ENCODE peak calls at places on chromosomes 3 and 15, in four cellular contexts. One of them, this sample, is unnamed.

GRCh38 chr3:126961191-126961790 is 21.6 kb upstream of the PLXNA1 start:
- DNase-seq in body of pancreas: peak
- DNase-seq in AG04450: no peak
- DNase-seq in lower lobe of right lung: peak
- DNase-seq in this sample: peak

GRCh38 chr3:126537730-126538281 is 13.9 kb downstream of the CHST13 start:
- DNase-seq in lower lobe of right lung: peak
- DNase-seq in body of pancreas: peak
- DNase-seq in AG04450: no peak
- DNase-seq in this sample: no peak

GRCh38 chr3:175672119-175672689 is 813.1 kb downstream of the NAALADL2 start:
- DNase-seq in lower lobe of right lung: no peak
- DNase-seq in body of pancreas: no peak
- DNase-seq in AG04450: peak
- DNase-seq in this sample: no peak

GRCh38 chr15:48641416-48641815 is 4.1 kb downstream of the FBN1 start:
- DNase-seq in lower lobe of right lung: no peak
- DNase-seq in AG04450: no peak
- DNase-seq in body of pancreas: no peak
- DNase-seq in this sample: no peak

GRCh38 chr3:111112913-111113312 is 41.3 kb downstream of the NECTIN3 start:
- DNase-seq in lower lobe of right lung: no peak
- DNase-seq in AG04450: no peak
- DNase-seq in body of pancreas: no peak
- DNase-seq in this sample: no peak

GRCh38 chr15:35618260-35619188 is 72.6 kb upstream of the DPH6 start:
- DNase-seq in AG04450: no peak
- DNase-seq in lower lobe of right lung: no peak
- DNase-seq in body of pancreas: no peak
- DNase-seq in this sample: no peak

GRCh38 chr3:124786491-124787241 is 56.4 kb downstream of the UMPS start:
- DNase-seq in AG04450: no peak
- DNase-seq in lower lobe of right lung: no peak
- DNase-seq in body of pancreas: no peak
- DNase-seq in this sample: no peak

GRCh38 chr3:79906106-79906505 is 138.3 kb upstream of the ROBO1 start:
- DNase-seq in AG04450: no peak
- DNase-seq in body of pancreas: no peak
- DNase-seq in lower lobe of right lung: no peak
- DNase-seq in this sample: no peak

GRCh38 chr3:151983538-151983937 is 110.1 kb downstream of the SUCNR1 start:
- DNase-seq in body of pancreas: no peak
- DNase-seq in AG04450: no peak
- DNase-seq in lower lobe of right lung: no peak
- DNase-seq in this sample: no peak

GRCh38 chr3:197737319-197737649 is 580 bp upstream of the RUBCN start:
- DNase-seq in body of pancreas: peak
- DNase-seq in lower lobe of right lung: no peak
- DNase-seq in AG04450: no peak
- DNase-seq in this sample: no peak

GRCh38 chr3:194633349-194634004 is at the start of gene TMEM44:
- DNase-seq in body of pancreas: peak
- DNase-seq in AG04450: peak
- DNase-seq in lower lobe of right lung: peak
- DNase-seq in this sample: no peak

GRCh38 chr3:132253262-132253878 is 63.8 kb upstream of the ACP3 start:
- DNase-seq in lower lobe of right lung: no peak
- DNase-seq in body of pancreas: peak
- DNase-seq in AG04450: peak
- DNase-seq in this sample: no peak

GRCh38 chr3:192817053-192817452 is 89.7 kb upstream of the FGF12 start:
- DNase-seq in AG04450: no peak
- DNase-seq in lower lobe of right lung: no peak
- DNase-seq in body of pancreas: no peak
- DNase-seq in this sample: no peak

GRCh38 chr3:38283810-38284775 is 2.0 kb downstream of the SLC22A14 start:
- DNase-seq in AG04450: no peak
- DNase-seq in lower lobe of right lung: no peak
- DNase-seq in body of pancreas: no peak
- DNase-seq in this sample: no peak

GRCh38 chr15:88448991-88449461 is 18.2 kb downstream of the MRPL46 start:
- DNase-seq in lower lobe of right lung: no peak
- DNase-seq in AG04450: no peak
- DNase-seq in body of pancreas: no peak
- DNase-seq in this sample: no peak

GRCh38 chr3:52248816-52249547 is 3.4 kb downstream of the PPM1M start:
- DNase-seq in AG04450: no peak
- DNase-seq in lower lobe of right lung: no peak
- DNase-seq in body of pancreas: peak
- DNase-seq in this sample: no peak

GRCh38 chr3:169041677-169042171 is 621.8 kb downstream of the MECOM start:
- DNase-seq in AG04450: no peak
- DNase-seq in lower lobe of right lung: no peak
- DNase-seq in body of pancreas: no peak
- DNase-seq in this sample: no peak

GRCh38 chr3:51734572-51734907 is 27.7 kb downstream of the GRM2 start:
- DNase-seq in body of pancreas: no peak
- DNase-seq in AG04450: no peak
- DNase-seq in lower lobe of right lung: no peak
- DNase-seq in this sample: no peak

GRCh38 chr3:10238330-10238995 is 9.8 kb upstream of the TATDN2 start:
- DNase-seq in AG04450: no peak
- DNase-seq in lower lobe of right lung: no peak
- DNase-seq in body of pancreas: no peak
- DNase-seq in this sample: no peak

GRCh38 chr3:178318957-178319528 is 217.2 kb upstream of the KCNMB2 start:
- DNase-seq in body of pancreas: no peak
- DNase-seq in AG04450: no peak
- DNase-seq in lower lobe of right lung: no peak
- DNase-seq in this sample: no peak

GRCh38 chr15:62849316-62850129 is 193.0 kb upstream of the TPM1 start:
- DNase-seq in lower lobe of right lung: no peak
- DNase-seq in AG04450: no peak
- DNase-seq in body of pancreas: no peak
- DNase-seq in this sample: no peak
- H3K27ac ChIP-seq in lower lobe of right lung: no peak
- H3K27ac ChIP-seq in AG04450: no peak
- H3K27ac ChIP-seq in body of pancreas: peak
- H3K27ac ChIP-seq in this sample: no peak

GRCh38 chr3:55544219-55544618 is 57.1 kb upstream of the WNT5A start:
- DNase-seq in lower lobe of right lung: no peak
- DNase-seq in body of pancreas: no peak
- DNase-seq in AG04450: no peak
- DNase-seq in this sample: no peak

GRCh38 chr3:55551644-55552043 is 64.5 kb upstream of the WNT5A start:
- DNase-seq in lower lobe of right lung: no peak
- DNase-seq in AG04450: no peak
- DNase-seq in body of pancreas: no peak
- DNase-seq in this sample: no peak

GRCh38 chr3:55554621-55555020 is 67.5 kb upstream of the WNT5A start:
- DNase-seq in lower lobe of right lung: no peak
- DNase-seq in AG04450: no peak
- DNase-seq in body of pancreas: no peak
- DNase-seq in this sample: no peak

GRCh38 chr3:55547086-55547666 is 60.1 kb upstream of the WNT5A start:
- DNase-seq in body of pancreas: no peak
- DNase-seq in AG04450: no peak
- DNase-seq in lower lobe of right lung: no peak
- DNase-seq in this sample: no peak

GRCh38 chr3:55549172-55549571 is 62.1 kb upstream of the WNT5A start:
- DNase-seq in lower lobe of right lung: no peak
- DNase-seq in body of pancreas: no peak
- DNase-seq in AG04450: no peak
- DNase-seq in this sample: no peak
- TF ChIP-seq CTCF in lower lobe of right lung: no peak
- TF ChIP-seq CTCF in body of pancreas: no peak
- TF ChIP-seq CTCF in AG04450: peak
- TF ChIP-seq CTCF in this sample: no peak

GRCh38 chr3:49519266-49519665 is 35.0 kb upstream of the BSN start:
- DNase-seq in body of pancreas: no peak
- DNase-seq in lower lobe of right lung: no peak
- DNase-seq in AG04450: no peak
- DNase-seq in this sample: no peak
- H3K27ac ChIP-seq in body of pancreas: peak
- H3K27ac ChIP-seq in lower lobe of right lung: no peak
- H3K27ac ChIP-seq in AG04450: no peak
- H3K27ac ChIP-seq in this sample: no peak

GRCh38 chr3:97872209-97873042 is 50.6 kb downstream of the CRYBG3 start:
- DNase-seq in AG04450: peak
- DNase-seq in body of pancreas: no peak
- DNase-seq in lower lobe of right lung: no peak
- DNase-seq in this sample: no peak
- TF ChIP-seq CTCF in AG04450: no peak
- TF ChIP-seq CTCF in body of pancreas: no peak
- TF ChIP-seq CTCF in lower lobe of right lung: no peak
- TF ChIP-seq CTCF in this sample: no peak

DNA sequence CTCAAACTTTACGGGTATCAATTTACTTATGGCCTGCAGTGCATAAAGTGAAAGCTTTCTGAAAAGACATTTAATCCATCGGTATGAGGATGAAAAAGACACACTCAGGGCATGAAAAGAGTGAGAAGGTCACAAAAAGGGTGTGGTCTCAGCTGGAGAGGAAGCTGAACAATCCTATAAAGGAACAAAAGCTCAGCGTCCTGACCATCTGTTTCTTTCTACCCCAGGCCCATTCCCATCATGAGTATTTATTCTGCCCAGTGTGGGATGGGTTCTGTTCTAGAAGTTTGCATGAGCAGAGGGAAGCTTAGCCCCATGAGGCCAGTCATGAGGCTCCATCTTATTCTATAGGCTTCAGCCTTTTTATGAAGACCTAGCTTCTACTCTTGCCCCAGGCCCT is 144.6 kb downstream of the LPP start:
- DNase-seq in lower lobe of right lung: no peak
- DNase-seq in body of pancreas: no peak
- DNase-seq in AG04450: no peak
- DNase-seq in this sample: no peak
- H3K27ac ChIP-seq in lower lobe of right lung: no peak
- H3K27ac ChIP-seq in body of pancreas: no peak
- H3K27ac ChIP-seq in AG04450: no peak
- H3K27ac ChIP-seq in this sample: peak

DNA sequence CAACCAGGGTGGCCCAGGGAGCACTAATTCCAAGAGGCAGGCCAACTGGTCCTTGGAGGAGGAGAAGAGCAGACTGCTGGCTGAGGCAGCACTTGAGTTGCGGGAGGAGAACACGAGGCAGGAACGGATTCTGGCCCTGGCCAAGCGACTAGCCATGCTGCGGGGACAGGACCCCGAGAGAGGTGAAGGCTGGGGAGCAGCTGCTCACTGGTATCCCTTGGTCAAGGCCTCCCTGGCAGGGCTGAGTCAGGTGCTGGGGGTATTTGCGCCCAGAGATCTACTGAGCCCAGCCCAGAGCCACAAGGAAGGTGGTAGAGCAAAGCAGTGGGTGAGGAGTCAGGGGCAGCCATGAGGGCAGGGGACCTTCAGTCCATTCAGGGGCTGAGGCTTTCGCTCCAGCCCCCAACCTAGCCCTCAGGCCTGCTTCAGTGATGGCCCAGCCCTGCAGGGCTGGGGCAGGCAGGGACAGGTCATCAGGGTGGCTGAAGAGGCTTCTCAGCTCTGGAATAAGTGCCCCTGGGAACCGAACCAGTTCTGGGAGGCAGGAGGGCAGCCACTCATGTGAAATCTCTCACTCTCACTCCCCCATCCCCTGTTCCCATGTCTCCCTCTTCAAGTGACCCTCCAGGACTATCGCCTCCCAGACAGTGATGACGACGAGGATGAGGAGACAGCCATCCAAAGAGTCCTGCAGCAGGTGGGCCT is 5.6 kb upstream of the DNAJC17 start:
- DNase-seq in body of pancreas: no peak
- DNase-seq in lower lobe of right lung: no peak
- DNase-seq in AG04450: no peak
- DNase-seq in this sample: no peak
- TF ChIP-seq CTCF in body of pancreas: no peak
- TF ChIP-seq CTCF in lower lobe of right lung: no peak
- TF ChIP-seq CTCF in AG04450: no peak
- TF ChIP-seq CTCF in this sample: no peak

GRCh38 chr15:99996667-99997066 is 263.4 kb upstream of the LYSMD4 start:
- DNase-seq in body of pancreas: no peak
- DNase-seq in lower lobe of right lung: no peak
- DNase-seq in AG04450: no peak
- DNase-seq in this sample: no peak
- H3K27ac ChIP-seq in body of pancreas: no peak
- H3K27ac ChIP-seq in lower lobe of right lung: no peak
- H3K27ac ChIP-seq in AG04450: no peak
- H3K27ac ChIP-seq in this sample: no peak

GRCh38 chr3:58026598-58026997 is 18.4 kb downstream of the FLNB start:
- DNase-seq in body of pancreas: no peak
- DNase-seq in lower lobe of right lung: no peak
- DNase-seq in AG04450: no peak
- DNase-seq in this sample: no peak
- TF ChIP-seq CTCF in body of pancreas: no peak
- TF ChIP-seq CTCF in lower lobe of right lung: no peak
- TF ChIP-seq CTCF in AG04450: no peak
- TF ChIP-seq CTCF in this sample: no peak

GRCh38 chr15:24966364-24967103 is 11.7 kb downstream of the SNRPN start:
- DNase-seq in AG04450: no peak
- DNase-seq in lower lobe of right lung: no peak
- DNase-seq in body of pancreas: no peak
- DNase-seq in this sample: no peak

GRCh38 chr15:24977686-24978085 is 22.9 kb downstream of the SNRPN start:
- DNase-seq in body of pancreas: no peak
- DNase-seq in lower lobe of right lung: no peak
- DNase-seq in AG04450: no peak
- DNase-seq in this sample: no peak

GRCh38 chr15:24971052-24971451 is 16.3 kb downstream of the SNRPN start:
- DNase-seq in body of pancreas: no peak
- DNase-seq in AG04450: no peak
- DNase-seq in lower lobe of right lung: no peak
- DNase-seq in this sample: no peak

GRCh38 chr15:24976932-24977331 is 22.1 kb downstream of the SNRPN start:
- DNase-seq in body of pancreas: no peak
- DNase-seq in AG04450: no peak
- DNase-seq in lower lobe of right lung: no peak
- DNase-seq in this sample: no peak

DNA sequence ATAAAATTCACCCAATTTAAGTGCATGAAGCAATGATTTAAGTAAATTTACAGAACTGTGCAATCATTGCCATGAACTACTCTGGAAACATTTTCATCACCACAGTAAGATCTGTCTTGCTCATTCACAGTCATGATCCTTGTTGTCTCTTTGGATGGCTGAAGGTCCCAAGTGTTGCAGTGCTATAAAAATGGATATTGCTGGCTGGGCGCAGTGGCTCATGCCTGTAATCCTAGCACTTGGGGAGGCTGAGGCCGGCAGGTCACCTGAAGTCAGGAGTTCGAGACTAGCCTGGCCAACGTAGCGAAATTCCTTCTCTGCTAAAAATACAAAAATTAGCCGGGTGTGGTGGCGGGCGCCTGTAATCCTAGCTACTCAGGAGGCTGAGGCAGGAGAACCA is 17.0 kb downstream of the SNRPN start:
- DNase-seq in body of pancreas: no peak
- DNase-seq in AG04450: no peak
- DNase-seq in lower lobe of right lung: no peak
- DNase-seq in this sample: no peak
- H3K27ac ChIP-seq in body of pancreas: no peak
- H3K27ac ChIP-seq in AG04450: no peak
- H3K27ac ChIP-seq in lower lobe of right lung: no peak
- H3K27ac ChIP-seq in this sample: no peak